ENCODE peak calls at places on chromosomes 3 and 15, in eight cellular contexts. One of them, this sample, is unnamed. For H3K27me3, the result is how much of the 10 kb centered on the place peaks cover.

GRCh38 chr3:46883252-46884185 is 6.0 kb downstream of the PTH1R start:
- DNase-seq in neural progenitor cell: peak
- DNase-seq in PC-3: no peak
- DNase-seq in HCT116: no peak
- DNase-seq in hepatocyte: peak
- DNase-seq in GM23248: peak
- DNase-seq in SK-N-SH: peak
- DNase-seq in MM.1S: peak
- DNase-seq in this sample: peak

GRCh38 chr3:170717410-170718402 is 131.8 kb upstream of the SLC7A14 start:
- DNase-seq in neural progenitor cell: no peak
- DNase-seq in PC-3: peak
- DNase-seq in HCT116: no peak
- DNase-seq in hepatocyte: no peak
- DNase-seq in GM23248: peak
- DNase-seq in SK-N-SH: no peak
- DNase-seq in MM.1S: no peak
- DNase-seq in this sample: no peak

GRCh38 chr3:65729553-65729952 is 309.2 kb downstream of the MAGI1 start:
- DNase-seq in neural progenitor cell: no peak
- DNase-seq in PC-3: no peak
- DNase-seq in HCT116: no peak
- DNase-seq in hepatocyte: no peak
- DNase-seq in GM23248: peak
- DNase-seq in SK-N-SH: no peak
- DNase-seq in MM.1S: no peak
- DNase-seq in this sample: no peak

GRCh38 chr3:165382672-165383071 is 186.5 kb upstream of the SLITRK3 start:
- DNase-seq in neural progenitor cell: no peak
- DNase-seq in PC-3: no peak
- DNase-seq in HCT116: no peak
- DNase-seq in hepatocyte: no peak
- DNase-seq in GM23248: no peak
- DNase-seq in SK-N-SH: no peak
- DNase-seq in MM.1S: peak
- DNase-seq in this sample: no peak

GRCh38 chr3:151686257-151686656 is 47.5 kb upstream of the AADACL2 start:
- DNase-seq in neural progenitor cell: no peak
- DNase-seq in PC-3: no peak
- DNase-seq in HCT116: no peak
- DNase-seq in hepatocyte: no peak
- DNase-seq in GM23248: no peak
- DNase-seq in SK-N-SH: no peak
- DNase-seq in MM.1S: no peak
- DNase-seq in this sample: no peak

GRCh38 chr15:87224409-87224808 is 1032.1 kb downstream of the NTRK3 start:
- DNase-seq in neural progenitor cell: no peak
- DNase-seq in PC-3: peak
- DNase-seq in HCT116: no peak
- DNase-seq in hepatocyte: no peak
- DNase-seq in GM23248: peak
- DNase-seq in SK-N-SH: no peak
- DNase-seq in MM.1S: no peak
- DNase-seq in this sample: no peak

GRCh38 chr3:97883736-97884135 is 61.9 kb downstream of the CRYBG3 start:
- DNase-seq in neural progenitor cell: no peak
- DNase-seq in PC-3: peak
- DNase-seq in HCT116: no peak
- DNase-seq in hepatocyte: no peak
- DNase-seq in GM23248: no peak
- DNase-seq in SK-N-SH: no peak
- DNase-seq in MM.1S: no peak
- DNase-seq in this sample: no peak

GRCh38 chr3:40680685-40681657 is 156.2 kb downstream of the ZNF621 start:
- DNase-seq in neural progenitor cell: no peak
- DNase-seq in PC-3: no peak
- DNase-seq in HCT116: no peak
- DNase-seq in hepatocyte: no peak
- DNase-seq in GM23248: no peak
- DNase-seq in SK-N-SH: no peak
- DNase-seq in MM.1S: no peak
- DNase-seq in this sample: no peak

GRCh38 chr15:63939531-63940130 is 105.9 kb upstream of the HERC1 start:
- DNase-seq in neural progenitor cell: no peak
- DNase-seq in PC-3: no peak
- DNase-seq in HCT116: no peak
- DNase-seq in hepatocyte: no peak
- DNase-seq in GM23248: peak
- DNase-seq in SK-N-SH: no peak
- DNase-seq in MM.1S: no peak
- DNase-seq in this sample: no peak

GRCh38 chr3:115814778-115815380 is 191.6 kb downstream of the GAP43 start:
- DNase-seq in neural progenitor cell: peak
- DNase-seq in PC-3: peak
- DNase-seq in HCT116: peak
- DNase-seq in hepatocyte: peak
- DNase-seq in GM23248: peak
- DNase-seq in SK-N-SH: peak
- DNase-seq in MM.1S: peak
- DNase-seq in this sample: peak

GRCh38 chr15:34055868-34056595 is 17.0 kb upstream of the AVEN start:
- DNase-seq in neural progenitor cell: no peak
- DNase-seq in PC-3: peak
- DNase-seq in HCT116: no peak
- DNase-seq in hepatocyte: no peak
- DNase-seq in GM23248: peak
- DNase-seq in SK-N-SH: no peak
- DNase-seq in MM.1S: no peak
- DNase-seq in this sample: no peak

GRCh38 chr3:16203031-16203430 is 28.6 kb downstream of the GALNT15 start:
- DNase-seq in neural progenitor cell: no peak
- DNase-seq in PC-3: peak
- DNase-seq in HCT116: no peak
- DNase-seq in hepatocyte: no peak
- DNase-seq in GM23248: peak
- DNase-seq in SK-N-SH: no peak
- DNase-seq in MM.1S: no peak
- DNase-seq in this sample: no peak

GRCh38 chr15:44286814-44287555 is 1.5 kb upstream of the GOLM2 start:
- DNase-seq in neural progenitor cell: no peak
- DNase-seq in PC-3: peak
- DNase-seq in HCT116: no peak
- DNase-seq in hepatocyte: no peak
- DNase-seq in GM23248: peak
- DNase-seq in SK-N-SH: no peak
- DNase-seq in MM.1S: no peak
- DNase-seq in this sample: no peak

DNA sequence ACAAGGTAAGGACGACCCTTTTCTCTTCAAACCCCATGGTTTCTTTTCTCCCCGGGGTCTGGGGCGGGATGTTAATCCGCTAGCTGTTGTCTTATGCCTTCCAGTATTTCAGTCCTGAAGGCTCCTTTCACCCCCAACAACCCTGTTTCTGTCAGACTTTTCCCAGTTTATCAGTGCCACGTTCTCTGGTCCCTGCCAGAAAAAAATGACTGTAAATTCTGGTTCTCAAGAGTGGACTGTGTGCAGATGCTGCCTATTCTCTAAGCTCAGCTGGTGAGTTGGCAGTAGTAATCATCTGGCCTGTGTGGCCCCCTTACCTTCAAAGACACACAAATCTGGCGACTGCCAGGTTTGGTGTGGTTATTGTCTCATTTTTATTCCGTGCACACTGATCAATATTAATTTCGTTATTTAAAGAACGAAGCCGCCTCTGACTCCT is 852 bp downstream of the GOLM2 start:
- DNase-seq in neural progenitor cell: no peak
- DNase-seq in PC-3: peak
- DNase-seq in HCT116: no peak
- DNase-seq in hepatocyte: peak
- DNase-seq in GM23248: peak
- DNase-seq in SK-N-SH: no peak
- DNase-seq in MM.1S: no peak
- DNase-seq in this sample: no peak
- H3K27me3 ChIP-seq in neural progenitor cell: under half
- H3K27me3 ChIP-seq in PC-3: under half
- H3K27me3 ChIP-seq in HCT116: under half
- H3K27me3 ChIP-seq in hepatocyte: under half
- H3K27me3 ChIP-seq in GM23248: under half
- H3K27me3 ChIP-seq in SK-N-SH: under half
- H3K27me3 ChIP-seq in MM.1S: under half
- H3K27me3 ChIP-seq in this sample: under half

DNA sequence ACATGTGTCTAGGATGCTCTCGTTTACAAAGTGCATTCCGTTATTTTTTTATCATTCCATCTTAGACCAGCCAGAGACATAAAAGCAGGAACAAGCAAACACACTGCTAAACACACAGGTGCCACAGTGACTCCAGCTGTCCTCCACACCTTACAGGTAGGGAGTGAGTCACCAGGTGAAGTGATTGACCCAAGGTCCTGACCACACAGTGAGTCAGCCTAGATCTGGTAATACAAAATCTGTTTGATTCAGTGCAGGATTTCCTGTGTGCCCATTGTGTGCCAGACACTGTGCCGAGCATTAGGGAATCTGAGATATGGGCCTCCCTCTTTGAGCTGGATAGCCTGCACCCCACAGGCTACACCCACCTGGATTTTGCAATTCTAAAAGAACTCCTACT is 16.7 kb upstream of the BFSP2 start:
- DNase-seq in neural progenitor cell: no peak
- DNase-seq in PC-3: peak
- DNase-seq in HCT116: peak
- DNase-seq in hepatocyte: peak
- DNase-seq in GM23248: no peak
- DNase-seq in SK-N-SH: no peak
- DNase-seq in MM.1S: no peak
- DNase-seq in this sample: no peak
- TF ChIP-seq EZH2phosphoT487 in neural progenitor cell: no peak
- TF ChIP-seq EZH2phosphoT487 in PC-3: no peak
- TF ChIP-seq EZH2phosphoT487 in HCT116: no peak
- TF ChIP-seq EZH2phosphoT487 in hepatocyte: no peak
- TF ChIP-seq EZH2phosphoT487 in GM23248: no peak
- TF ChIP-seq EZH2phosphoT487 in SK-N-SH: no peak
- TF ChIP-seq EZH2phosphoT487 in MM.1S: no peak
- TF ChIP-seq EZH2phosphoT487 in this sample: no peak

GRCh38 chr15:36879568-36880225 is 220.7 kb downstream of the MEIS2 start:
- DNase-seq in neural progenitor cell: peak
- DNase-seq in PC-3: no peak
- DNase-seq in HCT116: no peak
- DNase-seq in hepatocyte: no peak
- DNase-seq in GM23248: no peak
- DNase-seq in SK-N-SH: no peak
- DNase-seq in MM.1S: no peak
- DNase-seq in this sample: peak

GRCh38 chr15:36877294-36877693 is 223.1 kb downstream of the MEIS2 start:
- DNase-seq in neural progenitor cell: peak
- DNase-seq in PC-3: no peak
- DNase-seq in HCT116: no peak
- DNase-seq in hepatocyte: no peak
- DNase-seq in GM23248: no peak
- DNase-seq in SK-N-SH: no peak
- DNase-seq in MM.1S: no peak
- DNase-seq in this sample: peak

GRCh38 chr15:36880226-36880912 is 220.0 kb downstream of the MEIS2 start:
- DNase-seq in neural progenitor cell: peak
- DNase-seq in PC-3: no peak
- DNase-seq in HCT116: no peak
- DNase-seq in hepatocyte: no peak
- DNase-seq in GM23248: no peak
- DNase-seq in SK-N-SH: no peak
- DNase-seq in MM.1S: no peak
- DNase-seq in this sample: peak

GRCh38 chr15:36877796-36878744 is 222.3 kb downstream of the MEIS2 start:
- DNase-seq in neural progenitor cell: peak
- DNase-seq in PC-3: no peak
- DNase-seq in HCT116: no peak
- DNase-seq in hepatocyte: no peak
- DNase-seq in GM23248: no peak
- DNase-seq in SK-N-SH: no peak
- DNase-seq in MM.1S: no peak
- DNase-seq in this sample: peak

DNA sequence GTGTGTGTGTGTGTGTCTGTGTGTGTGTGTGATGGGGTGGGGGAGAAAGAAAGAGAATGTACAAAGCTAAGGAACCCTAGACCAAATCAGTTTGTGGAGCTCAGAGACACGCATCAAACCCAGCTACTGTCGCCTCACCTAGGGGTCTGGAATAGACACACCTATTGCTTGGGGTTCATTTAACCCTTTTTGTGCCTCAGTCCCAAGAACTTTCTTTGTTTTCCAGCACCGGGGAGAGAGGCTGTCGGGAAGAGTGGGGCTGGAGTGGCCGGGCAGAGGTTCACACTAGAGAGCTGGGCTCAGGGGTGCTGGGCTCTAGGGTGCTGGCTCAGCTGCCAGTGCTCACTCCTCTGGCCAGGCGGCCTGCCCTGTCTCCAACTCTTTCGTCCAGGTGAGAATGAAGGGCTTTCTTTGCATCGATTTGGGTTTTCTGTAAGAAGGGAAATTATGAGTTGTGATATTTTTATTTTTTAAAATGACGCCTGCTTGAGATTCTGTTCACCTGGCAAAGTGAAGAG is 221.5 kb downstream of the MEIS2 start:
- DNase-seq in neural progenitor cell: peak
- DNase-seq in PC-3: no peak
- DNase-seq in HCT116: no peak
- DNase-seq in hepatocyte: no peak
- DNase-seq in GM23248: no peak
- DNase-seq in SK-N-SH: no peak
- DNase-seq in MM.1S: no peak
- DNase-seq in this sample: peak
- H3K27me3 ChIP-seq in neural progenitor cell: half or more
- H3K27me3 ChIP-seq in PC-3: under half
- H3K27me3 ChIP-seq in HCT116: under half
- H3K27me3 ChIP-seq in hepatocyte: half or more
- H3K27me3 ChIP-seq in GM23248: under half
- H3K27me3 ChIP-seq in SK-N-SH: under half
- H3K27me3 ChIP-seq in MM.1S: under half
- H3K27me3 ChIP-seq in this sample: half or more

DNA sequence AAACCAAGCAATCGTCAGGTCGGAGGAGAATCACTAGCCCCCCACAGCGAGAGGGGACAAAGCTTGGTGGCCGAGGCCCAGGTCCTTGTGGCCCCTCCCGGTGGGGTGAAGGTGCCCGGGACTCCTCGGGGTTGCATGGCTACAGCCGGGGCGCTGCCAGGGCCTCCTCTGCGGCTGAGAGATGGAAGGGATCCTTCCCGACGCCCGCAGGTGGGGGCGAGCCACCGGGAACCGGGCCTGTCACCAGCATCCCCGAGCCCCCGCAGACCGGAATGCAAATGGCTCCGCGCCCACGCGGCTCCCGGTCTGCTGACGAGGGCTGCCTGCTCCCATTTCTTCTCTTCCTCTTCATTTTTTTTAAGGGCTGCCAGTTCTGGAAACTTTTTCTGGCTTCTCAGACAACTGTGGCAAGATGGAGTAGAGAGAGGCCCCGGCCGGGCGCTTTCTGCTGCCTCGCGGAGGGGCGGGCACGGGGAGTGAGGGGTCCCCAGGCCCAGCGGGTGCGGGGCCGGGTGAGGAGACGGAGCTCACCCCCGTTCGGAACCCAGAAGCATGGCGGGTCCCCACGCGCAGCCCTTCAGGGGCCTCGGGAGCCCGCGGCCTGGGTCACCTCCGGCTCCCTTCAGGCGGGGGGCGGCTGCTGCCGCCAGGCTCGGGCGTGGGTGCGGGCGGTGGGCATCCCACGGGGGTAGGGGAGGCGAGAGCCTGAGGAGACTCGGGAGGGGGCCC is 27.5 kb downstream of the MELTF start:
- DNase-seq in neural progenitor cell: peak
- DNase-seq in PC-3: no peak
- DNase-seq in HCT116: no peak
- DNase-seq in hepatocyte: no peak
- DNase-seq in GM23248: peak
- DNase-seq in SK-N-SH: no peak
- DNase-seq in MM.1S: no peak
- DNase-seq in this sample: peak
- TF ChIP-seq EZH2phosphoT487 in neural progenitor cell: no peak
- TF ChIP-seq EZH2phosphoT487 in PC-3: no peak
- TF ChIP-seq EZH2phosphoT487 in HCT116: no peak
- TF ChIP-seq EZH2phosphoT487 in hepatocyte: no peak
- TF ChIP-seq EZH2phosphoT487 in GM23248: no peak
- TF ChIP-seq EZH2phosphoT487 in SK-N-SH: no peak
- TF ChIP-seq EZH2phosphoT487 in MM.1S: no peak
- TF ChIP-seq EZH2phosphoT487 in this sample: no peak